ENCODE peak calls at places on chromosome 4, in eight cellular contexts. One of them, this sample, is unnamed.

GRCh38 chr4:33722254-33722653 is 2522.1 kb downstream of the ARAP2 start:
- DNase-seq in GM12891: no peak
- DNase-seq in suprapubic skin: no peak
- DNase-seq in Panc1: no peak
- DNase-seq in stomach: no peak
- DNase-seq in SK-N-SH: no peak
- DNase-seq in sigmoid colon: no peak
- DNase-seq in spleen: no peak
- DNase-seq in this sample: no peak

GRCh38 chr4:76943790-76944189 is 5.8 kb upstream of the SEPTIN11 start:
- DNase-seq in spleen: no peak
- DNase-seq in GM12891: no peak
- DNase-seq in Panc1: no peak
- DNase-seq in SK-N-SH: no peak
- DNase-seq in sigmoid colon: no peak
- DNase-seq in stomach: no peak
- DNase-seq in suprapubic skin: no peak
- DNase-seq in this sample: no peak

GRCh38 chr4:13455411-13455810 is 28.7 kb downstream of the RAB28 start:
- DNase-seq in stomach: no peak
- DNase-seq in Panc1: no peak
- DNase-seq in SK-N-SH: no peak
- DNase-seq in suprapubic skin: no peak
- DNase-seq in GM12891: no peak
- DNase-seq in spleen: no peak
- DNase-seq in sigmoid colon: no peak
- DNase-seq in this sample: no peak

GRCh38 chr4:103915224-103915869 is 195.6 kb upstream of the TACR3 start:
- DNase-seq in GM12891: no peak
- DNase-seq in stomach: no peak
- DNase-seq in Panc1: no peak
- DNase-seq in SK-N-SH: peak
- DNase-seq in spleen: no peak
- DNase-seq in sigmoid colon: no peak
- DNase-seq in suprapubic skin: no peak
- DNase-seq in this sample: no peak

GRCh38 chr4:183962413-183962812 is 57.3 kb downstream of the STOX2 start:
- DNase-seq in sigmoid colon: no peak
- DNase-seq in suprapubic skin: no peak
- DNase-seq in stomach: no peak
- DNase-seq in Panc1: no peak
- DNase-seq in GM12891: no peak
- DNase-seq in SK-N-SH: no peak
- DNase-seq in spleen: no peak
- DNase-seq in this sample: no peak

GRCh38 chr4:53510981-53511380 is 80.3 kb downstream of the LNX1 start:
- DNase-seq in suprapubic skin: no peak
- DNase-seq in stomach: no peak
- DNase-seq in Panc1: no peak
- DNase-seq in SK-N-SH: no peak
- DNase-seq in sigmoid colon: no peak
- DNase-seq in spleen: no peak
- DNase-seq in GM12891: no peak
- DNase-seq in this sample: no peak

GRCh38 chr4:135365065-135365464 is 1163.5 kb upstream of the PABPC4L start:
- DNase-seq in SK-N-SH: no peak
- DNase-seq in sigmoid colon: no peak
- DNase-seq in spleen: no peak
- DNase-seq in suprapubic skin: no peak
- DNase-seq in GM12891: no peak
- DNase-seq in stomach: no peak
- DNase-seq in Panc1: no peak
- DNase-seq in this sample: no peak

GRCh38 chr4:41545238-41545637 is 7.3 kb downstream of the LIMCH1 start:
- DNase-seq in spleen: no peak
- DNase-seq in sigmoid colon: no peak
- DNase-seq in stomach: no peak
- DNase-seq in SK-N-SH: no peak
- DNase-seq in suprapubic skin: no peak
- DNase-seq in Panc1: no peak
- DNase-seq in GM12891: no peak
- DNase-seq in this sample: no peak

GRCh38 chr4:109969087-109969486 is 56.4 kb downstream of the EGF start:
- DNase-seq in GM12891: no peak
- DNase-seq in sigmoid colon: no peak
- DNase-seq in stomach: no peak
- DNase-seq in spleen: no peak
- DNase-seq in SK-N-SH: no peak
- DNase-seq in suprapubic skin: no peak
- DNase-seq in Panc1: no peak
- DNase-seq in this sample: peak

GRCh38 chr4:88033309-88033708 is 25.9 kb downstream of the PKD2 start:
- DNase-seq in stomach: peak
- DNase-seq in sigmoid colon: no peak
- DNase-seq in suprapubic skin: no peak
- DNase-seq in Panc1: peak
- DNase-seq in GM12891: peak
- DNase-seq in SK-N-SH: peak
- DNase-seq in spleen: no peak
- DNase-seq in this sample: no peak

GRCh38 chr4:51853027-51853682 is 10.2 kb downstream of the DCUN1D4 start:
- DNase-seq in sigmoid colon: no peak
- DNase-seq in spleen: no peak
- DNase-seq in suprapubic skin: no peak
- DNase-seq in stomach: peak
- DNase-seq in Panc1: no peak
- DNase-seq in SK-N-SH: no peak
- DNase-seq in GM12891: no peak
- DNase-seq in this sample: no peak

GRCh38 chr4:65865489-65865888 is 195.2 kb upstream of the EPHA5 start:
- DNase-seq in SK-N-SH: peak
- DNase-seq in sigmoid colon: no peak
- DNase-seq in suprapubic skin: no peak
- DNase-seq in stomach: no peak
- DNase-seq in Panc1: no peak
- DNase-seq in spleen: no peak
- DNase-seq in GM12891: no peak
- DNase-seq in this sample: no peak

GRCh38 chr4:174549696-174550095 is 27.4 kb upstream of the HPGD start:
- DNase-seq in GM12891: no peak
- DNase-seq in sigmoid colon: no peak
- DNase-seq in spleen: no peak
- DNase-seq in stomach: no peak
- DNase-seq in suprapubic skin: no peak
- DNase-seq in Panc1: no peak
- DNase-seq in SK-N-SH: no peak
- DNase-seq in this sample: no peak

GRCh38 chr4:119286377-119287002 is 35.4 kb downstream of the FABP2 start:
- DNase-seq in Panc1: no peak
- DNase-seq in SK-N-SH: peak
- DNase-seq in spleen: no peak
- DNase-seq in suprapubic skin: no peak
- DNase-seq in stomach: no peak
- DNase-seq in GM12891: no peak
- DNase-seq in sigmoid colon: no peak
- DNase-seq in this sample: peak

GRCh38 chr4:113837397-113837796 is 75.9 kb upstream of the CAMK2D start:
- DNase-seq in sigmoid colon: no peak
- DNase-seq in SK-N-SH: no peak
- DNase-seq in Panc1: peak
- DNase-seq in suprapubic skin: no peak
- DNase-seq in GM12891: no peak
- DNase-seq in spleen: no peak
- DNase-seq in stomach: no peak
- DNase-seq in this sample: peak

GRCh38 chr4:158817562-158818370 is 48.9 kb downstream of the FNIP2 start:
- DNase-seq in sigmoid colon: no peak
- DNase-seq in suprapubic skin: no peak
- DNase-seq in Panc1: no peak
- DNase-seq in GM12891: no peak
- DNase-seq in stomach: no peak
- DNase-seq in spleen: no peak
- DNase-seq in SK-N-SH: no peak
- DNase-seq in this sample: peak

GRCh38 chr4:64000241-64000640 is 409.0 kb downstream of the TECRL start:
- DNase-seq in suprapubic skin: no peak
- DNase-seq in stomach: no peak
- DNase-seq in GM12891: no peak
- DNase-seq in spleen: no peak
- DNase-seq in Panc1: no peak
- DNase-seq in SK-N-SH: no peak
- DNase-seq in sigmoid colon: no peak
- DNase-seq in this sample: no peak

GRCh38 chr4:5199142-5199541 is 147.9 kb downstream of the STK32B start:
- DNase-seq in sigmoid colon: no peak
- DNase-seq in GM12891: no peak
- DNase-seq in spleen: no peak
- DNase-seq in suprapubic skin: no peak
- DNase-seq in SK-N-SH: no peak
- DNase-seq in stomach: no peak
- DNase-seq in Panc1: no peak
- DNase-seq in this sample: no peak

GRCh38 chr4:52618795-52619590 is 40.1 kb downstream of the USP46 start:
- DNase-seq in spleen: no peak
- DNase-seq in sigmoid colon: no peak
- DNase-seq in GM12891: no peak
- DNase-seq in stomach: no peak
- DNase-seq in Panc1: no peak
- DNase-seq in suprapubic skin: no peak
- DNase-seq in SK-N-SH: no peak
- DNase-seq in this sample: no peak

GRCh38 chr4:153152453-153153338 is 51.5 kb upstream of the TRIM2 start:
- DNase-seq in stomach: peak
- DNase-seq in suprapubic skin: no peak
- DNase-seq in sigmoid colon: no peak
- DNase-seq in Panc1: no peak
- DNase-seq in SK-N-SH: peak
- DNase-seq in spleen: peak
- DNase-seq in GM12891: peak
- DNase-seq in this sample: peak

GRCh38 chr4:142660728-142661127 is 185.4 kb downstream of the INPP4B start:
- DNase-seq in GM12891: no peak
- DNase-seq in stomach: no peak
- DNase-seq in spleen: no peak
- DNase-seq in suprapubic skin: no peak
- DNase-seq in SK-N-SH: no peak
- DNase-seq in Panc1: no peak
- DNase-seq in sigmoid colon: no peak
- DNase-seq in this sample: no peak

GRCh38 chr4:52943644-52944043 is 81.5 kb downstream of the RASL11B start:
- DNase-seq in spleen: no peak
- DNase-seq in suprapubic skin: no peak
- DNase-seq in Panc1: no peak
- DNase-seq in GM12891: no peak
- DNase-seq in SK-N-SH: no peak
- DNase-seq in sigmoid colon: no peak
- DNase-seq in stomach: no peak
- DNase-seq in this sample: no peak

GRCh38 chr4:75630932-75631320 is 598 bp upstream of the CDKL2 start:
- DNase-seq in GM12891: no peak
- DNase-seq in spleen: no peak
- DNase-seq in sigmoid colon: no peak
- DNase-seq in suprapubic skin: no peak
- DNase-seq in stomach: no peak
- DNase-seq in Panc1: no peak
- DNase-seq in SK-N-SH: no peak
- DNase-seq in this sample: no peak

GRCh38 chr4:185773419-185773818 is 38.6 kb downstream of the SORBS2 start:
- DNase-seq in suprapubic skin: no peak
- DNase-seq in stomach: peak
- DNase-seq in SK-N-SH: no peak
- DNase-seq in spleen: no peak
- DNase-seq in sigmoid colon: peak
- DNase-seq in GM12891: no peak
- DNase-seq in Panc1: no peak
- DNase-seq in this sample: no peak
- TF ChIP-seq POLR2AphosphoS5 in suprapubic skin: no peak
- TF ChIP-seq POLR2AphosphoS5 in stomach: peak
- TF ChIP-seq POLR2AphosphoS5 in SK-N-SH: no peak
- TF ChIP-seq POLR2AphosphoS5 in spleen: peak
- TF ChIP-seq POLR2AphosphoS5 in sigmoid colon: peak
- TF ChIP-seq POLR2AphosphoS5 in GM12891: no peak
- TF ChIP-seq POLR2AphosphoS5 in Panc1: no peak
- TF ChIP-seq POLR2AphosphoS5 in this sample: no peak

GRCh38 chr4:185559913-185560281 is 24.6 kb upstream of the PDLIM3 start:
- DNase-seq in sigmoid colon: no peak
- DNase-seq in suprapubic skin: no peak
- DNase-seq in SK-N-SH: no peak
- DNase-seq in spleen: no peak
- DNase-seq in GM12891: no peak
- DNase-seq in Panc1: no peak
- DNase-seq in stomach: peak
- DNase-seq in this sample: no peak
- TF ChIP-seq POLR2AphosphoS5 in sigmoid colon: no peak
- TF ChIP-seq POLR2AphosphoS5 in suprapubic skin: no peak
- TF ChIP-seq POLR2AphosphoS5 in SK-N-SH: no peak
- TF ChIP-seq POLR2AphosphoS5 in spleen: no peak
- TF ChIP-seq POLR2AphosphoS5 in GM12891: no peak
- TF ChIP-seq POLR2AphosphoS5 in Panc1: no peak
- TF ChIP-seq POLR2AphosphoS5 in stomach: no peak
- TF ChIP-seq POLR2AphosphoS5 in this sample: no peak

DNA sequence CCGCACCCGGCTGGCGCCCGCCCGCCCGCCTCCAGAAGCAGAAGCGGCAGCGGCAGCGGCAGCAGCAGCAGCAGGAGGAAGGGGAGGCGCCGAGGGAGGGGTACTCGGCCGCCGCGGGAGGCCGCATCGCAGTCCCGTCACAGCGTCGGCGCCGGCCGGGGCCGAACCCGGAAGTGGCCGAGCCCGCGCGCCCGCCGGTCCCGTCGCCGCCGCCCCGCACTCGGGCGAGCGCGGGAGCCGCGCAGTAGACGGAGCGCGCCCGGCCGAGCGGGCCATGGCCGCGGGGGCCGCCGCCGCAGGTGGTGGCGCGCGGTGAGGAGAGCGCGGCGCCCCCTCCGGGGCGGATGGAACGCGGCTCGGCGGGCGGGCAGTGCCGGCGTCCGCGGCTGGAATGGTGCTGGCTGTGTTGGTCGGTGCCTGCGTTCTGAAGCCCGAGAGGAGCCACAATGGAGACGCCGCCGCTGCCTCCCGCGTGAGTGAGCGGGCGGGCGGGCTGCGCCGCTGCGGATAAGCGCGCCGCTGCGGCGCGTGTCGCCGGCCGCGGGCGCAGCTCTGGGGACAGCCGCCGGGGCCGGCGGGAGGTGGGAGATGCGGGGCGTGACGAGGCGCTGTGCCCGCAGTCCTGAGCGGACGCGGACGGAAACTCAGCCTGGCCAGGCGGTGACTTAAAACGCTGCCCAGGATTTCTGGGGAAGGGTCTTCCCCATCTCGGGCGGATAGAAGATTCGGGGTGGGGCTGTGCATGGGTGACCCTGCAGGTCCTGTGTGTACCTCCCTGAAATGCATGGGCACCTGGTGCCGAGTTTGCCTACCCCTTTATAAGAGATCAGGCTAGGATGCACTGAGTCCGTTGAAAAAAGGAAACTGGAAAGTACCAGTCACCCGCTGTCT is at the start of gene KLHL2:
- DNase-seq in sigmoid colon: peak
- DNase-seq in spleen: peak
- DNase-seq in SK-N-SH: peak
- DNase-seq in Panc1: no peak
- DNase-seq in suprapubic skin: peak
- DNase-seq in GM12891: peak
- DNase-seq in stomach: peak
- DNase-seq in this sample: peak
- TF ChIP-seq POLR2AphosphoS5 in sigmoid colon: peak
- TF ChIP-seq POLR2AphosphoS5 in spleen: peak
- TF ChIP-seq POLR2AphosphoS5 in SK-N-SH: no peak
- TF ChIP-seq POLR2AphosphoS5 in Panc1: no peak
- TF ChIP-seq POLR2AphosphoS5 in suprapubic skin: no peak
- TF ChIP-seq POLR2AphosphoS5 in GM12891: no peak
- TF ChIP-seq POLR2AphosphoS5 in stomach: peak
- TF ChIP-seq POLR2AphosphoS5 in this sample: no peak

GRCh38 chr4:37685726-37686372 is 327 bp downstream of the RELL1 start:
- DNase-seq in sigmoid colon: peak
- DNase-seq in SK-N-SH: peak
- DNase-seq in Panc1: no peak
- DNase-seq in stomach: peak
- DNase-seq in spleen: no peak
- DNase-seq in GM12891: no peak
- DNase-seq in suprapubic skin: peak
- DNase-seq in this sample: peak
- TF ChIP-seq POLR2AphosphoS5 in sigmoid colon: peak
- TF ChIP-seq POLR2AphosphoS5 in SK-N-SH: peak
- TF ChIP-seq POLR2AphosphoS5 in Panc1: no peak
- TF ChIP-seq POLR2AphosphoS5 in stomach: peak
- TF ChIP-seq POLR2AphosphoS5 in spleen: peak
- TF ChIP-seq POLR2AphosphoS5 in GM12891: peak
- TF ChIP-seq POLR2AphosphoS5 in suprapubic skin: no peak
- TF ChIP-seq POLR2AphosphoS5 in this sample: peak

This sample was measured in HL-60.